ENCODE peak calls at places on chromosome 22, in seven cellular contexts. E is endothelial cell of umbilical vein; X is kidney glomerular epithelial cell; S is NCI-H446 treated with DMSO at 0.1 percent for 48 hours; W is activated CD4-positive, alpha-beta T cell treated with anti-CD3 and anti-CD28 coated beads, Interleukin-2, amount 10 ng/mL, durations not matched to agents 7 days and 5 days; L is dermis blood vessel endothelial cell; C is GM06990. R is an unnamed sample.

GRCh38 chr22:44357962-44358553 is 45.3 kb upstream of the SHISAL1 start:
- DNase-seq in E (no peak), X (peak), S (no peak), W (no peak), L (no peak), C (no peak), R (no peak)

GRCh38 chr22:47465809-47466208 is 703.4 kb downstream of the TBC1D22A start:
- DNase-seq in E (no peak), X (no peak), S (no peak), W (no peak), L (no peak), C (no peak), R (no peak)

GRCh38 chr22:44676441-44677298 is 25.3 kb upstream of the PRR5 start:
- DNase-seq in E (no peak), X (peak), S (no peak), W (no peak), L (no peak), C (no peak), R (peak)

GRCh38 chr22:32158712-32159533 is at the start of gene C22orf42:
- DNase-seq in E (no peak), X (no peak), S (no peak), W (no peak), L (no peak), C (no peak), R (no peak)

GRCh38 chr22:39253427-39254070 is 8.8 kb upstream of the PDGFB start:
- DNase-seq in E (peak), X (peak), S (no peak), W (no peak), L (peak), C (peak), R (peak)

GRCh38 chr22:44307509-44308169 is 5.1 kb downstream of the SHISAL1 start:
- DNase-seq in E (no peak), X (no peak), S (no peak), W (no peak), L (no peak), C (no peak), R (no peak)

GRCh38 chr22:43861529-43861928 is 784 bp downstream of the SULT4A1 start:
- DNase-seq in E (no peak), X (no peak), S (no peak), W (no peak), L (no peak), C (no peak), R (no peak)

GRCh38 chr22:42277988-42278776 is 7.7 kb upstream of the TCF20 start:
- DNase-seq in E (peak), X (no peak), S (peak), W (peak), L (peak), C (no peak), R (no peak)

GRCh38 chr22:48737461-48738203 is 1090.0 kb downstream of the BRD1 start:
- DNase-seq in E (no peak), X (no peak), S (no peak), W (no peak), L (no peak), C (no peak), R (no peak)

GRCh38 chr22:46377566-46378498 is 42.3 kb downstream of the TRMU start:
- DNase-seq in E (no peak), X (peak), S (no peak), W (no peak), L (no peak), C (peak), R (peak)

GRCh38 chr22:26904483-26904882 is 247.1 kb downstream of the MIAT start:
- DNase-seq in E (peak), X (no peak), S (no peak), W (no peak), L (peak), C (no peak), R (peak)

GRCh38 chr22:46417769-46418168 is 82.3 kb downstream of the TRMU start:
- DNase-seq in E (no peak), X (no peak), S (no peak), W (no peak), L (no peak), C (no peak), R (no peak)

GRCh38 chr22:31898911-31899310 is 45.4 kb upstream of the YWHAH start:
- DNase-seq in E (no peak), X (no peak), S (no peak), W (no peak), L (no peak), C (no peak), R (no peak)

GRCh38 chr22:44424867-44425351 is 73.1 kb downstream of the RTL6 start:
- DNase-seq in E (no peak), X (no peak), S (no peak), W (no peak), L (no peak), C (no peak), R (no peak)

GRCh38 chr22:41668971-41669911 is 19.4 kb downstream of the SNU13 start:
- DNase-seq in E (peak), X (peak), S (no peak), W (no peak), L (peak), C (no peak), R (peak)

GRCh38 chr22:26748845-26749244 is 91.5 kb downstream of the MIAT start:
- DNase-seq in E (no peak), X (no peak), S (no peak), W (no peak), L (no peak), C (no peak), R (no peak)

GRCh38 chr22:36985490-36985889 is 33.8 kb downstream of the TST start:
- DNase-seq in E (no peak), X (no peak), S (no peak), W (no peak), L (no peak), C (no peak), R (no peak)

GRCh38 chr22:43136255-43136654 is 6.9 kb downstream of the MCAT start:
- DNase-seq in E (peak), X (no peak), S (no peak), W (peak), L (peak), C (no peak), R (peak)

GRCh38 chr22:50170453-50171318 is at the start of gene PANX2:
- DNase-seq in E (no peak), X (no peak), S (no peak), W (no peak), L (peak), C (no peak), R (peak)

GRCh38 chr22:17627961-17628303 is 617 bp downstream of the ATP6V1E1 start:
- DNase-seq in E (no peak), X (no peak), S (no peak), W (no peak), L (peak), C (no peak), R (no peak)

GRCh38 chr22:42966389-42966998 is 48.5 kb downstream of the PACSIN2 start:
- DNase-seq in E (no peak), X (no peak), S (peak), W (no peak), L (no peak), C (no peak), R (peak)

GRCh38 chr22:39707816-39708215 is 137.3 kb downstream of the CACNA1I start:
- DNase-seq in E (no peak), X (no peak), S (no peak), W (no peak), L (no peak), C (no peak), R (no peak)

GRCh38 chr22:17994424-17995108 is 29.8 kb downstream of the MICAL3 start:
- DNase-seq in E (no peak), X (peak), S (no peak), W (no peak), L (no peak), C (peak), R (no peak)

GRCh38 chr22:39024923-39025322 is 4.0 kb downstream of the APOBEC3D start:
- DNase-seq in E (no peak), X (no peak), S (no peak), W (peak), L (no peak), C (no peak), R (no peak)

GRCh38 chr22:44661070-44661469 is 40.9 kb upstream of the PRR5 start:
- DNase-seq in E (no peak), X (no peak), S (no peak), W (no peak), L (no peak), C (no peak), R (peak)

GRCh38 chr22:40348025-40348658 is 1.8 kb downstream of the ADSL start:
- DNase-seq in E (peak), X (peak), S (peak), W (peak), L (peak), C (no peak), R (peak)

GRCh38 chr22:28911777-28912669 is 28.7 kb downstream of the ZNRF3 start:
- DNase-seq in E (no peak), X (no peak), S (no peak), W (no peak), L (no peak), C (no peak), R (peak)

GRCh38 chr22:45612451-45612901 is 59.2 kb upstream of the ATXN10 start:
- DNase-seq in E (no peak), X (peak), S (no peak), W (peak), L (peak), C (no peak), R (peak)

GRCh38 chr22:32340437-32340836 is 17.2 kb upstream of the RFPL3 start:
- DNase-seq in E (no peak), X (no peak), S (no peak), W (no peak), L (no peak), C (no peak), R (no peak)

GRCh38 chr22:45483918-45484499 is 18.7 kb upstream of the FBLN1 start:
- DNase-seq in E (no peak), X (no peak), S (no peak), W (no peak), L (no peak), C (no peak), R (no peak)

GRCh38 chr22:17847360-17848078 is 73.2 kb upstream of the BID start:
- DNase-seq in E (no peak), X (no peak), S (no peak), W (no peak), L (no peak), C (no peak), R (no peak)

GRCh38 chr22:44452531-44453420 is 45.3 kb downstream of the RTL6 start:
- DNase-seq in E (no peak), X (no peak), S (no peak), W (no peak), L (no peak), C (no peak), R (no peak)

GRCh38 chr22:42937164-42937854 is 77.6 kb downstream of the PACSIN2 start:
- DNase-seq in E (no peak), X (peak), S (no peak), W (peak), L (peak), C (peak), R (peak)

GRCh38 chr22:28105396-28105795 is 186.3 kb upstream of the PITPNB start:
- DNase-seq in E (no peak), X (no peak), S (no peak), W (no peak), L (no peak), C (no peak), R (no peak)

R was measured in EH.